ENCODE peak calls at places on chromosomes 7 and 10, in five cellular contexts. One of them, this sample, is unnamed.

GRCh38 chr7:118590107-118590506 is 365.6 kb downstream of the ANKRD7 start:
- DNase-seq in hepatocyte: peak
- DNase-seq in psoas muscle: no peak
- DNase-seq in astrocyte of the spinal cord: peak
- DNase-seq in PC-9: peak
- DNase-seq in this sample: no peak

GRCh38 chr10:1572519-1573333 is 164.6 kb downstream of the ADARB2 start:
- DNase-seq in psoas muscle: no peak
- DNase-seq in PC-9: no peak
- DNase-seq in astrocyte of the spinal cord: no peak
- DNase-seq in hepatocyte: no peak
- DNase-seq in this sample: no peak

GRCh38 chr7:122867471-122867980 is 18.7 kb downstream of the CADPS2 start:
- DNase-seq in astrocyte of the spinal cord: no peak
- DNase-seq in PC-9: no peak
- DNase-seq in hepatocyte: no peak
- DNase-seq in psoas muscle: no peak
- DNase-seq in this sample: no peak

GRCh38 chr7:66682350-66683093 is 53.8 kb downstream of the KCTD7 start:
- DNase-seq in PC-9: no peak
- DNase-seq in astrocyte of the spinal cord: no peak
- DNase-seq in psoas muscle: peak
- DNase-seq in hepatocyte: no peak
- DNase-seq in this sample: no peak

GRCh38 chr10:133126431-133127290 is 33.4 kb upstream of the KNDC1 start:
- DNase-seq in psoas muscle: peak
- DNase-seq in hepatocyte: no peak
- DNase-seq in PC-9: no peak
- DNase-seq in astrocyte of the spinal cord: no peak
- DNase-seq in this sample: no peak

GRCh38 chr7:66790219-66790618 is 49.7 kb downstream of the RABGEF1 start:
- DNase-seq in psoas muscle: no peak
- DNase-seq in hepatocyte: no peak
- DNase-seq in astrocyte of the spinal cord: no peak
- DNase-seq in PC-9: no peak
- DNase-seq in this sample: no peak

GRCh38 chr10:3375505-3375904 is 202.9 kb upstream of the PITRM1 start:
- DNase-seq in hepatocyte: no peak
- DNase-seq in astrocyte of the spinal cord: no peak
- DNase-seq in psoas muscle: no peak
- DNase-seq in PC-9: no peak
- DNase-seq in this sample: no peak

GRCh38 chr10:8056891-8057331 is 2.4 kb downstream of the GATA3 start:
- DNase-seq in hepatocyte: no peak
- DNase-seq in PC-9: no peak
- DNase-seq in astrocyte of the spinal cord: no peak
- DNase-seq in psoas muscle: peak
- DNase-seq in this sample: no peak

GRCh38 chr10:118978316-118978997 is 51.1 kb upstream of the NANOS1 start:
- DNase-seq in astrocyte of the spinal cord: no peak
- DNase-seq in PC-9: no peak
- DNase-seq in psoas muscle: no peak
- DNase-seq in hepatocyte: no peak
- DNase-seq in this sample: no peak

GRCh38 chr10:55500931-55501559 is 700.0 kb upstream of the PCDH15 start:
- DNase-seq in hepatocyte: peak
- DNase-seq in astrocyte of the spinal cord: peak
- DNase-seq in PC-9: peak
- DNase-seq in psoas muscle: no peak
- DNase-seq in this sample: no peak

GRCh38 chr7:31633454-31633853 is 53.6 kb upstream of the PPP1R17 start:
- DNase-seq in PC-9: no peak
- DNase-seq in hepatocyte: no peak
- DNase-seq in astrocyte of the spinal cord: no peak
- DNase-seq in psoas muscle: no peak
- DNase-seq in this sample: no peak

GRCh38 chr10:22652988-22653431 is 61.4 kb downstream of the PIP4K2A start:
- DNase-seq in PC-9: no peak
- DNase-seq in hepatocyte: no peak
- DNase-seq in psoas muscle: no peak
- DNase-seq in astrocyte of the spinal cord: no peak
- DNase-seq in this sample: no peak

GRCh38 chr7:33485746-33486491 is 356.6 kb downstream of the BBS9 start:
- DNase-seq in psoas muscle: no peak
- DNase-seq in PC-9: no peak
- DNase-seq in hepatocyte: no peak
- DNase-seq in astrocyte of the spinal cord: no peak
- DNase-seq in this sample: no peak

GRCh38 chr10:118738422-118738821 is 16.3 kb downstream of the CACUL1 start:
- DNase-seq in psoas muscle: no peak
- DNase-seq in astrocyte of the spinal cord: no peak
- DNase-seq in hepatocyte: no peak
- DNase-seq in PC-9: no peak
- DNase-seq in this sample: no peak

GRCh38 chr10:80201592-80202256 is 3.6 kb downstream of the ANXA11 start:
- DNase-seq in hepatocyte: no peak
- DNase-seq in PC-9: no peak
- DNase-seq in astrocyte of the spinal cord: no peak
- DNase-seq in psoas muscle: peak
- DNase-seq in this sample: no peak

GRCh38 chr10:3173173-3173878 is 744 bp upstream of the PITRM1 start:
- DNase-seq in psoas muscle: peak
- DNase-seq in astrocyte of the spinal cord: no peak
- DNase-seq in PC-9: peak
- DNase-seq in hepatocyte: no peak
- DNase-seq in this sample: no peak

GRCh38 chr7:90958669-90959068 is 305.6 kb upstream of the FZD1 start:
- DNase-seq in psoas muscle: no peak
- DNase-seq in astrocyte of the spinal cord: peak
- DNase-seq in hepatocyte: no peak
- DNase-seq in PC-9: no peak
- DNase-seq in this sample: peak

GRCh38 chr7:152588350-152588749 is 87.6 kb downstream of the XRCC2 start:
- DNase-seq in astrocyte of the spinal cord: peak
- DNase-seq in PC-9: peak
- DNase-seq in psoas muscle: no peak
- DNase-seq in hepatocyte: peak
- DNase-seq in this sample: peak

GRCh38 chr7:3559178-3559765 is 258.2 kb downstream of the SDK1 start:
- DNase-seq in hepatocyte: peak
- DNase-seq in astrocyte of the spinal cord: peak
- DNase-seq in psoas muscle: no peak
- DNase-seq in PC-9: no peak
- DNase-seq in this sample: peak

GRCh38 chr7:105352018-105352612 is 36.6 kb downstream of the SRPK2 start:
- DNase-seq in hepatocyte: peak
- DNase-seq in PC-9: peak
- DNase-seq in astrocyte of the spinal cord: peak
- DNase-seq in psoas muscle: peak
- DNase-seq in this sample: peak

GRCh38 chr10:44479306-44479705 is 94.4 kb upstream of the CXCL12 start:
- DNase-seq in PC-9: no peak
- DNase-seq in astrocyte of the spinal cord: no peak
- DNase-seq in hepatocyte: no peak
- DNase-seq in psoas muscle: no peak
- DNase-seq in this sample: no peak

GRCh38 chr10:129758180-129758579 is 205.9 kb downstream of the EBF3 start:
- DNase-seq in astrocyte of the spinal cord: no peak
- DNase-seq in hepatocyte: no peak
- DNase-seq in PC-9: no peak
- DNase-seq in psoas muscle: no peak
- DNase-seq in this sample: no peak

GRCh38 chr10:44979281-44980181 is 922 bp upstream of the DEPP1 start:
- DNase-seq in astrocyte of the spinal cord: no peak
- DNase-seq in PC-9: no peak
- DNase-seq in hepatocyte: no peak
- DNase-seq in psoas muscle: peak
- DNase-seq in this sample: no peak

GRCh38 chr7:135653285-135654080 is 8.8 kb upstream of the STMP1 start:
- DNase-seq in PC-9: no peak
- DNase-seq in astrocyte of the spinal cord: no peak
- DNase-seq in hepatocyte: no peak
- DNase-seq in psoas muscle: no peak
- DNase-seq in this sample: no peak

GRCh38 chr10:79268100-79268670 is 79.1 kb upstream of the PPIF start:
- DNase-seq in astrocyte of the spinal cord: peak
- DNase-seq in PC-9: no peak
- DNase-seq in psoas muscle: no peak
- DNase-seq in hepatocyte: no peak
- DNase-seq in this sample: no peak

GRCh38 chr7:105269397-105269796 is 119.3 kb downstream of the SRPK2 start:
- DNase-seq in astrocyte of the spinal cord: no peak
- DNase-seq in psoas muscle: no peak
- DNase-seq in hepatocyte: no peak
- DNase-seq in PC-9: no peak
- DNase-seq in this sample: no peak

DNA sequence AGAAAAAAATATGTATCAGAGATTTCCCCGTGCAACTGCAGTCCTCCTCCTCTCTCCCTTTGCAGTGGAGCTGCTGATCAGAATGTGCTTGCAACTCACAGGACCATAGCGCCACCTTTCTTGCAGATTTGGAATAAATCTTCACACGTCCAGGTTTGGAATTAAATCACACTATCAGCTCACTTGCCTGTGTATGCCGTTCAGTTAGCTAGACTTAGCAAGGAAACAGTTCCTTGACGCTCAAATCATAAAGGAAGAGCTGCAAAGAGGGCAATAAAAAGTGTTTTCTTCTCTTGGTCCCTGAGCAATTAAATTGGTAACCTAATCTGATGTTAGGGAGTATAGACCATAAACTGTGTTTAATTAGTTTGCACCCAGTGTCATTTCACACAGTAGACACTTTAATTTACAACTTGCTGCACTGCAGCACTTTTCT is 77.4 kb downstream of the PON1 start:
- DNase-seq in PC-9: peak
- DNase-seq in psoas muscle: no peak
- DNase-seq in astrocyte of the spinal cord: peak
- DNase-seq in hepatocyte: peak
- DNase-seq in this sample: peak
- H3K4me3 ChIP-seq in PC-9: no peak
- H3K4me3 ChIP-seq in psoas muscle: no peak
- H3K4me3 ChIP-seq in astrocyte of the spinal cord: peak
- H3K4me3 ChIP-seq in hepatocyte: no peak
- H3K4me3 ChIP-seq in this sample: no peak

GRCh38 chr10:114323023-114323422 is 81.3 kb downstream of the AFAP1L2 start:
- DNase-seq in PC-9: no peak
- DNase-seq in hepatocyte: no peak
- DNase-seq in astrocyte of the spinal cord: no peak
- DNase-seq in psoas muscle: no peak
- DNase-seq in this sample: no peak

GRCh38 chr10:114328876-114329275 is 75.4 kb downstream of the AFAP1L2 start:
- DNase-seq in astrocyte of the spinal cord: no peak
- DNase-seq in hepatocyte: no peak
- DNase-seq in psoas muscle: no peak
- DNase-seq in PC-9: no peak
- DNase-seq in this sample: no peak

GRCh38 chr10:114328278-114328812 is 76.0 kb downstream of the AFAP1L2 start:
- DNase-seq in hepatocyte: no peak
- DNase-seq in astrocyte of the spinal cord: no peak
- DNase-seq in PC-9: no peak
- DNase-seq in psoas muscle: no peak
- DNase-seq in this sample: no peak

GRCh38 chr10:114327537-114328277 is 76.6 kb downstream of the AFAP1L2 start:
- DNase-seq in PC-9: no peak
- DNase-seq in astrocyte of the spinal cord: no peak
- DNase-seq in hepatocyte: no peak
- DNase-seq in psoas muscle: no peak
- DNase-seq in this sample: no peak

DNA sequence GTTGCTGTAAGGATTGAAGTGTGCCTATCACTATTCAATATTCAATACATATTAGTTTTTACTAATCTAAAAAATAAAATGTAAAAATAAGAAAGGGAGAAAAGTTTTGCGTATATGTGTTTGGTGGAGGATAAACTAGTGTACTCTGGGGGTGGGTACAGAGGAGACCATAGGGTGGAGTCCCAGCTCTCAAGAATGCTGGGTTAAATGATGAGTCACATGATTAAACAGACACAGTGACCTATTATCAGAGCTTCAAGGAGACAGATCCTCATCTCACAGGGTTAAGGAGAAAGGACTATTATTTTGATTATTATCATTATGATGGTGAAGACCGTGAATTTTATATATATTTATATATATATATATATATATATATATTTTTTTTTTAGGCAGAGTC is 77.5 kb downstream of the AFAP1L2 start:
- DNase-seq in astrocyte of the spinal cord: no peak
- DNase-seq in PC-9: no peak
- DNase-seq in hepatocyte: no peak
- DNase-seq in psoas muscle: no peak
- DNase-seq in this sample: no peak
- TF ChIP-seq CTCF in astrocyte of the spinal cord: no peak
- TF ChIP-seq CTCF in PC-9: no peak
- TF ChIP-seq CTCF in hepatocyte: no peak
- TF ChIP-seq CTCF in psoas muscle: no peak
- TF ChIP-seq CTCF in this sample: no peak

GRCh38 chr7:7989133-7989984 is 20.8 kb downstream of the GLCCI1 start:
- DNase-seq in astrocyte of the spinal cord: no peak
- DNase-seq in psoas muscle: no peak
- DNase-seq in hepatocyte: no peak
- DNase-seq in PC-9: no peak
- DNase-seq in this sample: no peak
- H3K4me3 ChIP-seq in astrocyte of the spinal cord: no peak
- H3K4me3 ChIP-seq in psoas muscle: peak
- H3K4me3 ChIP-seq in hepatocyte: no peak
- H3K4me3 ChIP-seq in PC-9: no peak
- H3K4me3 ChIP-seq in this sample: no peak

GRCh38 chr7:71507665-71508064 is 375.7 kb downstream of the GALNT17 start:
- DNase-seq in PC-9: no peak
- DNase-seq in hepatocyte: no peak
- DNase-seq in psoas muscle: no peak
- DNase-seq in astrocyte of the spinal cord: no peak
- DNase-seq in this sample: no peak

GRCh38 chr7:71506822-71507221 is 374.9 kb downstream of the GALNT17 start:
- DNase-seq in PC-9: no peak
- DNase-seq in astrocyte of the spinal cord: no peak
- DNase-seq in psoas muscle: no peak
- DNase-seq in hepatocyte: no peak
- DNase-seq in this sample: no peak

GRCh38 chr7:71509381-71509780 is 377.4 kb downstream of the GALNT17 start:
- DNase-seq in psoas muscle: no peak
- DNase-seq in hepatocyte: no peak
- DNase-seq in astrocyte of the spinal cord: no peak
- DNase-seq in PC-9: no peak
- DNase-seq in this sample: no peak

DNA sequence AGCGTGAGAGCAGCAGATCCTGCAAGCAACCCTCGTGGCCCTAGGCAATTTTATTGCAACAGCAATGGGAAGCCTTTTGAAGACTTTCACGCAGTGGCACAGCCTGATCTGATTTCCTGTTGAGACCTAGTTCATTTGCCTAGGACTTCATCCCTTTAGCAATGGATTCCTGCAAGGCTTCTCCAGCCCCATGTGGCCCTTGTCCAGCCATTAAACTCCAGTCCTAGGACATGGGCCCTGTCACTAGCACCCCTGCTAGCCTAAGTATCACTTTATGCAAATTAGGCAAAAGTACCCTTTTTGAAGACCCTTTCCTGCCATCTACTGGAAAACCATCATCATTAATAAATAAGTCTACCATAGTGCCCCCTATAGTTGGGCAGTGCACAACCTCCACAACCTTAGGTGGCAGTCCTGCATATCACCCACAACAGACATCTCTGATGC is 379.4 kb downstream of the GALNT17 start:
- DNase-seq in PC-9: no peak
- DNase-seq in psoas muscle: no peak
- DNase-seq in astrocyte of the spinal cord: no peak
- DNase-seq in hepatocyte: no peak
- DNase-seq in this sample: no peak
- TF ChIP-seq CTCF in PC-9: no peak
- TF ChIP-seq CTCF in psoas muscle: no peak
- TF ChIP-seq CTCF in astrocyte of the spinal cord: no peak
- TF ChIP-seq CTCF in hepatocyte: peak
- TF ChIP-seq CTCF in this sample: no peak